ENCODE peak calls at places on chromosomes 4 and X, in nine cellular contexts. X is neural crest cell, D is B cell, F is testis, P is fibroblast of mammary gland, O is thoracic aorta, R is progenitor cell of endocrine pancreas, I is pancreas, S is mucosa of descending colon. Y is an unnamed sample.

GRCh38 chr4:189656551-189657165 is 284.0 kb upstream of the FRG1 start:
- DNase-seq in I (no peak), D (no peak), F (no peak), S (peak), X (no peak), O (no peak), P (no peak), R (no peak), Y (no peak)

GRCh38 chr4:40587826-40588225 is 41.8 kb downstream of the RBM47 start:
- DNase-seq in F (no peak), S (no peak), I (no peak), X (no peak), R (no peak), O (no peak), P (peak), D (no peak), Y (peak)

GRCh38 chrX:68978211-68978780 is 149.5 kb downstream of the EFNB1 start:
- DNase-seq in R (no peak), O (no peak), X (no peak), F (no peak), S (no peak), P (peak), I (no peak), D (no peak), Y (peak)

GRCh38 chrX:154603438-154604430 is 15.3 kb downstream of the CTAG1B start:
- DNase-seq in D (no peak), X (no peak), F (no peak), P (peak), I (no peak), O (no peak), R (no peak), S (no peak), Y (peak)

GRCh38 chr4:25536577-25537325 is 118.9 kb upstream of the SLC34A2 start:
- DNase-seq in R (no peak), P (no peak), F (no peak), X (no peak), O (no peak), D (no peak), I (no peak), S (no peak), Y (no peak)

GRCh38 chrX:9988762-9989161 is 21.6 kb downstream of the CLDN34 start:
- DNase-seq in R (no peak), D (no peak), S (no peak), O (no peak), P (peak), F (no peak), I (no peak), X (no peak), Y (no peak)

GRCh38 chrX:69231903-69232302 is 66.7 kb upstream of the PJA1 start:
- DNase-seq in X (no peak), I (no peak), O (no peak), R (no peak), D (no peak), F (no peak), S (no peak), P (peak), Y (no peak)

GRCh38 chrX:1451251-1451675 is 1.4 kb downstream of the ASMTL start:
- DNase-seq in I (peak), D (no peak), F (no peak), P (no peak), X (no peak), O (no peak), S (peak), R (no peak), Y (no peak)

GRCh38 chr4:2790583-2791517 is 2.0 kb upstream of the SH3BP2 start:
- DNase-seq in X (no peak), I (peak), D (peak), F (no peak), O (no peak), R (no peak), P (no peak), S (peak), Y (no peak)

GRCh38 chr4:3310301-3311094 is 17.7 kb downstream of the RGS12 start:
- DNase-seq in O (no peak), R (no peak), S (no peak), F (no peak), X (no peak), I (no peak), P (no peak), D (no peak), Y (no peak)

GRCh38 chrX:19683817-19684216 is 168.5 kb upstream of the MAP3K15 start:
- DNase-seq in O (no peak), I (no peak), S (no peak), X (no peak), F (no peak), P (no peak), R (no peak), D (no peak), Y (no peak)

GRCh38 chrX:118459494-118459893 is 36.1 kb upstream of the DOCK11 start:
- DNase-seq in I (no peak), D (peak), F (no peak), P (peak), S (peak), X (no peak), R (no peak), O (no peak), Y (peak)

GRCh38 chrX:46627044-46627443 is 53.5 kb downstream of the CHST7 start:
- DNase-seq in F (no peak), I (no peak), O (no peak), X (no peak), P (no peak), S (no peak), R (no peak), D (no peak), Y (peak)

GRCh38 chr4:39716356-39716755 is 18.4 kb downstream of the UBE2K start:
- DNase-seq in P (no peak), S (no peak), O (no peak), F (no peak), X (no peak), I (no peak), D (no peak), R (no peak), Y (peak)

GRCh38 chr4:176818531-176818930 is 25.8 kb upstream of the VEGFC start:
- DNase-seq in D (no peak), F (no peak), I (no peak), O (no peak), P (peak), X (no peak), S (no peak), R (no peak), Y (no peak)

GRCh38 chr4:44806076-44806475 is 79.7 kb upstream of the GNPDA2 start:
- DNase-seq in D (no peak), S (no peak), R (no peak), O (no peak), X (no peak), I (no peak), F (no peak), P (no peak), Y (no peak)

GRCh38 chr4:5247735-5248134 is 196.5 kb downstream of the STK32B start:
- DNase-seq in F (no peak), O (no peak), D (no peak), P (no peak), I (no peak), R (no peak), S (no peak), X (no peak), Y (no peak)

GRCh38 chr4:155066871-155067270 is 141.6 kb upstream of the NPY2R start:
- DNase-seq in O (no peak), F (no peak), R (no peak), I (no peak), P (no peak), D (no peak), X (no peak), S (no peak), Y (no peak)

GRCh38 chr4:145984563-145984962 is 45.9 kb upstream of the ZNF827 start:
- DNase-seq in P (no peak), D (no peak), R (no peak), S (peak), F (no peak), X (no peak), O (no peak), I (no peak), Y (no peak)

GRCh38 chr4:153488006-153488718 is 22.0 kb downstream of the TMEM131L start:
- DNase-seq in X (no peak), R (no peak), I (no peak), O (no peak), F (no peak), P (no peak), S (no peak), D (peak), Y (no peak)

GRCh38 chr4:102715057-102715456 is 45.7 kb downstream of the MANBA start:
- DNase-seq in O (no peak), F (no peak), S (no peak), D (no peak), I (no peak), R (no peak), X (no peak), P (peak), Y (no peak)

GRCh38 chr4:34258176-34258575 is 1986.1 kb downstream of the ARAP2 start:
- DNase-seq in X (no peak), F (no peak), P (peak), S (no peak), R (no peak), I (no peak), D (no peak), O (no peak), Y (no peak)

GRCh38 chr4:1723131-1723801 is 1.9 kb downstream of the TACC3 start:
- DNase-seq in O (no peak), X (no peak), S (no peak), F (no peak), R (no peak), P (no peak), I (no peak), D (peak), Y (no peak)

GRCh38 chr4:130468340-130468739 is 1372.4 kb downstream of the C4orf33 start:
- DNase-seq in I (no peak), O (no peak), X (no peak), R (no peak), S (no peak), P (no peak), F (no peak), D (no peak), Y (no peak)

GRCh38 chrX:39729834-39730670 is 367.7 kb downstream of the BCOR start:
- DNase-seq in P (no peak), X (peak), S (no peak), R (no peak), D (no peak), I (no peak), F (no peak), O (no peak), Y (no peak)

GRCh38 chrX:18945488-18945887 is 38.4 kb downstream of the PHKA2 start:
- DNase-seq in X (no peak), D (no peak), O (no peak), P (no peak), S (no peak), I (no peak), R (no peak), F (no peak), Y (no peak)

GRCh38 chr4:117691572-117692351 is 342.5 kb upstream of the NDST3 start:
- DNase-seq in D (no peak), S (no peak), F (no peak), P (no peak), O (no peak), R (no peak), I (no peak), X (no peak), Y (no peak)

GRCh38 chr4:6912412-6912811 is 2.8 kb downstream of the TBC1D14 start:
- DNase-seq in D (no peak), R (no peak), S (no peak), P (no peak), I (no peak), F (no peak), X (no peak), O (no peak), Y (no peak)

GRCh38 chr4:70759126-70759525 is 37.4 kb downstream of the RUFY3 start:
- DNase-seq in R (no peak), O (no peak), F (no peak), S (no peak), D (no peak), I (no peak), P (peak), X (no peak), Y (peak)

GRCh38 chrX:8433296-8434094 is 31.1 kb upstream of the VCX3B start:
- DNase-seq in O (no peak), I (no peak), F (no peak), S (peak), D (no peak), R (no peak), X (no peak), P (peak), Y (no peak)

GRCh38 chr4:114156371-114156770 is 176.9 kb upstream of the ARSJ start:
- DNase-seq in O (no peak), I (no peak), R (no peak), D (no peak), S (no peak), X (no peak), F (no peak), P (no peak), Y (peak)

GRCh38 chr4:622071-622995 is 3.0 kb upstream of the PDE6B start:
- DNase-seq in D (no peak), X (no peak), O (no peak), S (no peak), R (no peak), P (peak), I (no peak), F (no peak), Y (no peak)

GRCh38 chrX:68878977-68879376 is 50.2 kb downstream of the EFNB1 start:
- DNase-seq in P (no peak), O (no peak), R (no peak), F (no peak), X (no peak), S (no peak), I (no peak), D (no peak), Y (no peak)

DNA sequence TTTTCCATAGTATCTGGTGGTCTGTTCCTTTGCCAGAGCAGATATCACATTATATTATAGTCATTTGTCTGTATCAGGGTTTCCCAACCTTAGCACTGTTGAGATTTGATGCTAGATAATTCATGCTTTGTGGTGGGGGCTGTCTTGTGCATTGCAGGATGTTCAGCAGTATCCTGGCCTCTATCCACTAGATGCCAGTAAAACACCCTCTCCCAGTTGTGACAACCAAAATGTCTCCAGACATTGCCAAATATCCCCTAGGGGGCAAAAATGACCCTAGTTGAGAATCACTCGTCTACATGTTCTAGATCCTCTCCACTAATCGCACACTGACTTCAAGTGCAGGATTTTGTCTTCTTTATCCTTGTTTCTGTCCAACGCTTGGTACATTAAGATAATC is 160.8 kb downstream of the FANCB start:
- DNase-seq in D (no peak), R (no peak), P (no peak), X (no peak), O (no peak), F (no peak), S (no peak), I (no peak), Y (peak)
- TF ChIP-seq CTCF in D (no peak), R (no peak), P (no peak), X (no peak), O (no peak), F (no peak), S (no peak), I (no peak), Y (no peak)

DNA sequence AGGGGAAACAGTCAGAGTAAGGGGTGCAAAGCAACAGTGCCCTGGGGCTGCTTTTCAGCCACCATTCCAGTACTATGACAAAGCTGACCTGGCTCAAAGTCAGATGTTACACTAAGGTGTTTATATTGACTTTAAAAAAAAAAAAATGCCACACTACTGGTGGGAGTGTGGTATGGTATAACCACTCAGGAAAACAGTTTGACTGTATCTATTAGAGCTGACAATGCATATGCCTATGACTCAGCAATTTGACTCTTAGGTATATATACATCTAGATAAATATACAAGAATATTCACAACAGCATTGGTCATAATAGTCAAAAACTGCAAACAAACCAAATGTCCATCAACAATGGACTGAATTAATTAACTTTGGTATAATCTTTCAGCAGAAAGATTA is 15.0 kb downstream of the ASB9 start:
- DNase-seq in I (no peak), P (no peak), D (no peak), R (no peak), X (no peak), F (no peak), O (no peak), S (no peak), Y (no peak)
- TF ChIP-seq CTCF in I (no peak), P (no peak), D (no peak), R (no peak), X (no peak), F (no peak), O (no peak), S (no peak), Y (no peak)

DNA sequence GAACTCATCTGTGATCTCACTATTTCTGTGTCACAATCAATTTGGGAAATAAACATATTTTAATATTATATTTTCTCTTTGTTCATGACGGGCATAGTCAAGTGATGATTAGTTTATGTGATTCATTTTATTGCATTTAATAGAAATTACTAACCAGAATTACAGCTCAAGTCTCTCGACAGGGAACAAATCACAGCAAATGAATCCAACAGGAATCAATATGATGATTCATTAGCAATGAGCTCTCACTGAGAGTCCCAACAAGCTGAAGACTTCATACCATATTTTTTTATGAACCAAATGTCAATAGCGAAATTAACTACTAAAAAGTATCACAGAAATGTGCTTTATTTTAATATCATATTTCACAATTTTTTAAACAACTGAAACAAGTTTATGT is 649.7 kb downstream of the GRID2 start:
- DNase-seq in I (no peak), X (no peak), F (no peak), P (no peak), O (no peak), R (no peak), S (no peak), D (no peak), Y (no peak)
- TF ChIP-seq CTCF in I (no peak), X (no peak), F (no peak), P (no peak), O (no peak), R (no peak), S (no peak), D (no peak), Y (no peak)

GRCh38 chr4:37430718-37431416 is 186.3 kb downstream of the NWD2 start:
- DNase-seq in S (peak), I (no peak), R (no peak), P (no peak), X (no peak), D (no peak), O (no peak), F (no peak), Y (no peak)

GRCh38 chr4:37425857-37426256 is 181.3 kb downstream of the NWD2 start:
- DNase-seq in O (no peak), I (no peak), X (no peak), P (no peak), R (no peak), D (no peak), S (no peak), F (no peak), Y (no peak)

GRCh38 chr4:37424753-37425152 is 180.2 kb downstream of the NWD2 start:
- DNase-seq in S (no peak), R (no peak), D (no peak), P (no peak), X (no peak), O (no peak), F (no peak), I (no peak), Y (no peak)

GRCh38 chr4:37429906-37430305 is 185.4 kb downstream of the NWD2 start:
- DNase-seq in I (no peak), S (no peak), D (no peak), R (no peak), P (no peak), O (no peak), F (no peak), X (no peak), Y (no peak)

DNA sequence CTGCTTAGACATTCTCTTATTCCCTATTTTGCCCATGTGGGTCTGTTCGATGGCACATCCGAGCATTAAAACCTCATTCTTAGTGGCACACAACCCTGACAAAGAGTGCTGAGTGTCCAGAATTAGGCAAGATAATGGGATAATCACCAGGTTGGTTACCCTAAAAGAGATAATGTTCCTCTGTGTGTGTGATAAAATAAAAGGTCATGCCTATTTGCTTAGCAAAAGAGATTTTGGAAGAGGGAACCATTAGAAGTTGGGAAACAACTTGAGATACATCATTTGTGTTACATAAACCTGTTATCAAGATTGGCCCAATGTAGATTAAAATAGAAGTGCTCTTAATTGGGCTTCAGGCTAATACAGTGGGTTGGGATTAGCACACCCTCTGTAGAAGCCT is 182.7 kb downstream of the NWD2 start:
- DNase-seq in P (no peak), S (no peak), X (no peak), F (no peak), D (no peak), R (no peak), O (no peak), I (no peak), Y (no peak)
- TF ChIP-seq CTCF in P (no peak), S (no peak), X (no peak), F (no peak), D (no peak), R (no peak), O (no peak), I (no peak), Y (no peak)

DNA sequence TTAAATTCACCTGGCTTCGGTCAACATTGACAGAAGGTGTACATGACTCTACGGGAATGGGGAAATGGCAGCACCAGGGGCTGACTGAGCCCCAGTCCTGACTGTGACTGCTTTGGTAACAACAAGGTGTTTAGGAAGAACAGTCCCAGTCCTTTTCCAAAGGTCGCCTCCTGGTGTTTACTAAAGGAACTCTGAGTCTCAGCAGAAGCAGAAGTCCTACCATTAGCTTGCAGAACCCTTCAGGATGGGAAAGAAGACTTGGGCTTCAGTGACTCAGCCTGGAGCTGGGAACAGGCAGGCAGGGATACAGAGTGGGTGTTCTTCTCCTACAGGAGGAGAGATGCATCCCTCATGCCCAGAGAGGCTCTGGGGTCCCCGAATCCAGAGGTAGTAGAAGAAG is 103.3 kb downstream of the MGST2 start:
- DNase-seq in X (no peak), S (no peak), D (no peak), F (no peak), P (peak), O (no peak), I (no peak), R (no peak), Y (no peak)
- TF ChIP-seq CTCF in X (peak), S (no peak), D (no peak), F (no peak), P (peak), O (no peak), I (no peak), R (peak), Y (peak)

GRCh38 chrX:138775501-138775900 is 64.0 kb upstream of the FGF13 start:
- DNase-seq in S (no peak), I (no peak), P (peak), X (no peak), O (no peak), D (no peak), F (no peak), R (no peak), Y (peak)
- TF ChIP-seq CTCF in S (no peak), I (no peak), P (peak), X (peak), O (peak), D (peak), F (peak), R (peak), Y (peak)

GRCh38 chrX:129754266-129755024 is 15.7 kb downstream of the XPNPEP2 start:
- DNase-seq in R (no peak), P (no peak), X (no peak), D (no peak), S (no peak), O (no peak), I (no peak), F (no peak), Y (no peak)
- TF ChIP-seq CTCF in R (peak), P (peak), X (peak), D (peak), S (no peak), O (no peak), I (no peak), F (peak), Y (peak)

DNA sequence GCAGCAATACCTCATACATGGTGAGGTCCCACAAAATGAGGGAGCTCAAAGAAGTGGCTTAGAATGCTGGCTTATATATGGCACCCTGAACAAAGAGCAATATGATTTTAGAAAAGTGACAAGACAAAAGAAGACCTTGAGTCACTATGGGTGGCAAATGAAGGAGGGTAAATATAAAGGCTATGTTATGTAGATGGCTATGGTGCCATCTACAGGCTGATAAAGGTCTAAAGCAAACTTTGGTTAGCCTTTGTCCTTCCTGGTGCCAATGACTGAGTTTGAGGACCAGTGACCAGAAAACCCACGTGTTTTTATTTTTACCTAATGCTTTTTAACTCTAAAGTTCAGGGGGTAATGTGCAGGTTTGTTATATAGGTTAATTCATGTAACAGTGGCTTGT is 151.8 kb downstream of the CCNG2 start:
- DNase-seq in I (no peak), S (peak), F (no peak), X (no peak), O (no peak), R (no peak), P (peak), D (peak), Y (peak)
- TF ChIP-seq CTCF in I (no peak), S (no peak), F (no peak), X (peak), O (no peak), R (peak), P (peak), D (peak), Y (peak)